ENCODE peak calls at places on chromosome 17, in six cellular contexts. J is DMS79; T is activated CD4-positive, alpha-beta T cell treated with anti-CD3 and anti-CD28 coated beads, Interleukin-2, amount 50 U/mL, for 1 hour; W is NCI-H1105 treated with DMSO at 0.1 percent for 48 hours; P is NCI-H1048; G is GM12891. Z is an unnamed sample.

GRCh38 chr17:78322327-78322857 is 37.5 kb downstream of the SOCS3 start:
- DNase-seq in J (no peak), T (no peak), W (no peak), G (no peak), P (no peak), Z (no peak)

GRCh38 chr17:82964851-82965341 is 114.5 kb upstream of the METRNL start:
- DNase-seq in J (no peak), W (no peak), T (no peak), P (no peak), G (no peak), Z (no peak)

GRCh38 chr17:32831223-32831622 is 45.7 kb downstream of the MYO1D start:
- DNase-seq in T (no peak), J (no peak), P (no peak), W (no peak), G (no peak), Z (no peak)

GRCh38 chr17:67160791-67161190 is 84.2 kb downstream of the HELZ start:
- DNase-seq in G (no peak), J (no peak), W (no peak), P (no peak), T (no peak), Z (no peak)

GRCh38 chr17:74925242-74925641 is 1.2 kb downstream of the OTOP2 start:
- DNase-seq in J (no peak), T (no peak), W (no peak), G (no peak), P (no peak), Z (no peak)

GRCh38 chr17:64063766-64064224 is 43.4 kb upstream of the ICAM2 start:
- DNase-seq in J (no peak), W (no peak), T (peak; percentile 59), G (no peak), P (no peak), Z (no peak)

GRCh38 chr17:20206591-20206990 is 197.4 kb downstream of the SPECC1 start:
- DNase-seq in T (no peak), P (no peak), W (no peak), J (no peak), G (no peak), Z (no peak)

GRCh38 chr17:17420035-17420434 is 56.8 kb upstream of the MED9 start:
- DNase-seq in W (no peak), P (no peak), T (no peak), J (no peak), G (no peak), Z (no peak)

GRCh38 chr17:40362696-40363479 is 1.6 kb downstream of the GJD3 start:
- DNase-seq in T (peak; percentile 80), J (peak; percentile 32), G (peak; percentile 96), P (no peak), W (peak; percentile 20), Z (peak; percentile 59)

GRCh38 chr17:50191070-50192045 is 10.1 kb downstream of the COL1A1 start:
- DNase-seq in G (no peak), T (no peak), J (no peak), P (no peak), W (no peak), Z (no peak)

GRCh38 chr17:63442549-63443035 is 3.5 kb downstream of the CYB561 start:
- DNase-seq in G (peak; percentile 59), T (no peak), J (no peak), W (no peak), P (no peak), Z (peak; percentile 15)

GRCh38 chr17:78144146-78144719 is 2.0 kb upstream of the C17orf99 start:
- DNase-seq in J (no peak), W (peak; percentile 19), T (no peak), P (no peak), G (no peak), Z (no peak)